ENCODE peak calls at places on chromosomes 11 and 22, in six cellular contexts. N is GM12892; S is naive thymus-derived CD4-positive, alpha-beta T cell; A is NCI-H2081 treated with DMSO at 0.1 percent for 48 hours; G is stimulated activated CD4-positive, alpha-beta T cell treated with anti-CD3 and anti-CD28 coated beads, Interleukin-1b, Interleukin-23, amount 100 ng/mL, for 4 hours; H is AG08396. X is an unnamed sample.

GRCh38 chr22:19974233-19974861 is 32.7 kb upstream of the TXNRD2 start:
- DNase-seq in N (peak; percentile 81), S (no peak), A (peak; percentile 87), G (no peak), H (peak; percentile 80), X (no peak)

GRCh38 chr11:133953571-133953970 is 3.2 kb downstream of the IGSF9B start:
- DNase-seq in N (no peak), S (no peak), A (no peak), G (no peak), H (no peak), X (no peak)

GRCh38 chr22:49258107-49259010 is 569.3 kb downstream of the BRD1 start:
- DNase-seq in N (no peak), S (no peak), A (no peak), G (no peak), H (no peak), X (no peak)

GRCh38 chr11:122145715-122146274 is 29.8 kb upstream of the BLID start:
- DNase-seq in N (no peak), S (no peak), A (no peak), G (no peak), H (no peak), X (peak; percentile 71)

GRCh38 chr11:68038226-68038717 is 553 bp upstream of the TCIRG1 start:
- DNase-seq in N (no peak), S (no peak), A (no peak), G (no peak), H (no peak), X (no peak)

GRCh38 chr11:128491195-128491936 is 96.0 kb downstream of the ETS1 start:
- DNase-seq in N (no peak), S (no peak), A (no peak), G (no peak), H (no peak), X (no peak)

GRCh38 chr11:116505466-116506247 is 267.1 kb downstream of the BUD13 start:
- DNase-seq in N (no peak), S (no peak), A (no peak), G (no peak), H (no peak), X (no peak)

GRCh38 chr11:134346101-134346975 is 14.6 kb downstream of the GLB1L2 start:
- DNase-seq in N (no peak), S (no peak), A (no peak), G (no peak), H (no peak), X (no peak)

GRCh38 chr22:43592470-43592869 is 180.7 kb downstream of the MPPED1 start:
- DNase-seq in N (no peak), S (no peak), A (no peak), G (no peak), H (no peak), X (no peak)

GRCh38 chr11:95262994-95263764 is 32.2 kb upstream of the SESN3 start:
- DNase-seq in N (no peak), S (peak; percentile 1), A (no peak), G (no peak), H (no peak), X (no peak)

GRCh38 chr11:45147017-45147728 is 734 bp downstream of the PRDM11 start:
- DNase-seq in N (peak; percentile 97), S (peak; percentile 91), A (peak; percentile 87), G (peak; percentile 91), H (peak; percentile 99), X (peak; percentile 85)